ENCODE peak calls at places on chromosomes 12 and 14, in six cellular contexts. One of them, this sample, is unnamed.

GRCh38 chr14:57609313-57609712 is 115.7 kb upstream of the CCDC198 start:
- ATAC-seq in upper lobe of left lung: no peak
- ATAC-seq in K562: no peak
- ATAC-seq in HepG2: no peak
- ATAC-seq in GM12878: no peak
- ATAC-seq in A549: no peak
- ATAC-seq in this sample: no peak

GRCh38 chr12:56299308-56299852 is 750 bp downstream of the CS start:
- ATAC-seq in HepG2: peak; percentile 1
- ATAC-seq in GM12878: peak; percentile 10
- ATAC-seq in K562: peak; percentile 2
- ATAC-seq in upper lobe of left lung: peak; percentile 0
- ATAC-seq in A549: peak; percentile 27
- ATAC-seq in this sample: no peak

GRCh38 chr12:46266382-46266791 is 2.5 kb downstream of the SLC38A1 start:
- ATAC-seq in GM12878: no peak
- ATAC-seq in HepG2: no peak
- ATAC-seq in A549: no peak
- ATAC-seq in K562: peak; percentile 14
- ATAC-seq in upper lobe of left lung: no peak
- ATAC-seq in this sample: no peak

GRCh38 chr12:19489168-19489567 is 49.9 kb downstream of the AEBP2 start:
- ATAC-seq in K562: no peak
- ATAC-seq in HepG2: no peak
- ATAC-seq in upper lobe of left lung: no peak
- ATAC-seq in A549: no peak
- ATAC-seq in GM12878: peak; percentile 51
- ATAC-seq in this sample: no peak

GRCh38 chr12:132279184-132279889 is 50.1 kb downstream of the GALNT9 start:
- ATAC-seq in upper lobe of left lung: peak; percentile 7
- ATAC-seq in K562: peak; percentile 82
- ATAC-seq in GM12878: no peak
- ATAC-seq in HepG2: peak; percentile 80
- ATAC-seq in A549: peak; percentile 65
- ATAC-seq in this sample: peak; percentile 65

GRCh38 chr14:71119075-71119474 is 211.8 kb downstream of the PCNX1 start:
- ATAC-seq in A549: no peak
- ATAC-seq in K562: no peak
- ATAC-seq in GM12878: no peak
- ATAC-seq in HepG2: no peak
- ATAC-seq in upper lobe of left lung: no peak
- ATAC-seq in this sample: no peak

GRCh38 chr12:124277394-124278222 is 17.3 kb upstream of the RFLNA start:
- ATAC-seq in HepG2: peak; percentile 38
- ATAC-seq in GM12878: peak; percentile 34
- ATAC-seq in upper lobe of left lung: no peak
- ATAC-seq in K562: no peak
- ATAC-seq in A549: peak; percentile 28
- ATAC-seq in this sample: no peak

GRCh38 chr14:100321473-100322137 is 1.5 kb upstream of the SLC25A47 start:
- ATAC-seq in K562: no peak
- ATAC-seq in upper lobe of left lung: no peak
- ATAC-seq in GM12878: no peak
- ATAC-seq in HepG2: no peak
- ATAC-seq in A549: no peak
- ATAC-seq in this sample: no peak

GRCh38 chr12:131468206-131468605 is 242.7 kb upstream of the SFSWAP start:
- ATAC-seq in GM12878: no peak
- ATAC-seq in upper lobe of left lung: no peak
- ATAC-seq in K562: no peak
- ATAC-seq in HepG2: no peak
- ATAC-seq in A549: no peak
- ATAC-seq in this sample: no peak

GRCh38 chr12:65822732-65823480 is 1.4 kb upstream of the HMGA2 start:
- ATAC-seq in HepG2: peak; percentile 76
- ATAC-seq in GM12878: peak; percentile 40
- ATAC-seq in A549: peak; percentile 73
- ATAC-seq in upper lobe of left lung: no peak
- ATAC-seq in K562: no peak
- ATAC-seq in this sample: no peak

GRCh38 chr12:88052686-88053085 is 23.5 kb upstream of the C12orf50 start:
- ATAC-seq in A549: peak; percentile 98
- ATAC-seq in HepG2: peak; percentile 95
- ATAC-seq in upper lobe of left lung: peak; percentile 14
- ATAC-seq in GM12878: peak; percentile 83
- ATAC-seq in K562: peak; percentile 94
- ATAC-seq in this sample: no peak

GRCh38 chr14:30227871-30228270 is 300.2 kb upstream of the PRKD1 start:
- ATAC-seq in HepG2: no peak
- ATAC-seq in K562: no peak
- ATAC-seq in upper lobe of left lung: peak; percentile 63
- ATAC-seq in GM12878: no peak
- ATAC-seq in A549: no peak
- ATAC-seq in this sample: peak; percentile 58

GRCh38 chr14:104191409-104191997 is 53.1 kb downstream of the KIF26A start:
- ATAC-seq in A549: no peak
- ATAC-seq in K562: no peak
- ATAC-seq in upper lobe of left lung: no peak
- ATAC-seq in HepG2: no peak
- ATAC-seq in GM12878: no peak
- ATAC-seq in this sample: no peak

GRCh38 chr12:130064999-130065398 is 97.3 kb upstream of the FZD10 start:
- ATAC-seq in HepG2: no peak
- ATAC-seq in upper lobe of left lung: no peak
- ATAC-seq in A549: no peak
- ATAC-seq in K562: no peak
- ATAC-seq in GM12878: no peak
- ATAC-seq in this sample: no peak

GRCh38 chr12:101738920-101739665 is at the start of gene SYCP3:
- ATAC-seq in A549: no peak
- ATAC-seq in upper lobe of left lung: peak; percentile 23
- ATAC-seq in HepG2: peak; percentile 60
- ATAC-seq in K562: no peak
- ATAC-seq in GM12878: no peak
- ATAC-seq in this sample: no peak

GRCh38 chr12:6542209-6543009 is 8.1 kb downstream of the GAPDH start:
- ATAC-seq in upper lobe of left lung: no peak
- ATAC-seq in HepG2: peak; percentile 79
- ATAC-seq in A549: no peak
- ATAC-seq in GM12878: no peak
- ATAC-seq in K562: no peak
- ATAC-seq in this sample: no peak

GRCh38 chr14:72063761-72064282 is 131.6 kb downstream of the RGS6 start:
- ATAC-seq in K562: no peak
- ATAC-seq in HepG2: no peak
- ATAC-seq in A549: no peak
- ATAC-seq in GM12878: peak; percentile 65
- ATAC-seq in upper lobe of left lung: no peak
- ATAC-seq in this sample: no peak

GRCh38 chr12:76268267-76268666 is 79.9 kb downstream of the BBS10 start:
- ATAC-seq in K562: no peak
- ATAC-seq in upper lobe of left lung: no peak
- ATAC-seq in A549: no peak
- ATAC-seq in HepG2: no peak
- ATAC-seq in GM12878: no peak
- ATAC-seq in this sample: no peak

GRCh38 chr14:69814397-69814796 is 17.4 kb upstream of the SLC10A1 start:
- ATAC-seq in A549: no peak
- ATAC-seq in K562: no peak
- ATAC-seq in upper lobe of left lung: no peak
- ATAC-seq in GM12878: no peak
- ATAC-seq in HepG2: no peak
- ATAC-seq in this sample: no peak

GRCh38 chr12:11133816-11134215 is 628 bp downstream of the TAS2R30 start:
- ATAC-seq in HepG2: no peak
- ATAC-seq in A549: no peak
- ATAC-seq in upper lobe of left lung: no peak
- ATAC-seq in K562: no peak
- ATAC-seq in GM12878: no peak
- ATAC-seq in this sample: no peak

DNA sequence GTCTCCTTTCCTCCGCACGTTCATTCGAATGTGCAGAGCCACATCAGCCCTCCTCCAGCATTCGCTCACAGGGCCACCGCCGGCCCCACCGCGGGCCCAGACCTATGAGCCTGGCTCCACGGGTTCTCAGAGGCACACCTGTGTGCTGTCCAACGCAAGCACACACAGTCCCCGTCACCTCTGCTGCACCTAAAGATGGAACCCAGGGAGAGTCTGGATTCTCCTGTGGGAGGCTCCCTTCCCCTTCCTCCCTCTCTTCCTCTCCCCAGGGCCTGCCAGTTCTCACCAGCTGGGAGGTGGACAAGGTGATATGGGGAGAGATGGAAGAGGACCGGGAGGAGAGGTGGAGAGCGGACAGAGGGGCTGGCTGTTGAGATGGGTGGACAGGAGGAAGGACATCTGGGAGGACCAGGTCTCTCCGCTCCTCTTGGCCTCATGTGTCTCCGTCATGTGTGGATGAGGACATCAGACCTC is 4.9 kb upstream of the AQP6 start:
- ATAC-seq in GM12878: no peak
- ATAC-seq in K562: peak; percentile 19
- ATAC-seq in upper lobe of left lung: no peak
- ATAC-seq in HepG2: peak; percentile 41
- ATAC-seq in A549: peak; percentile 43
- ATAC-seq in this sample: no peak
- TF ChIP-seq CTCF in GM12878: no peak
- TF ChIP-seq CTCF in K562: no peak
- TF ChIP-seq CTCF in upper lobe of left lung: no peak
- TF ChIP-seq CTCF in HepG2: no peak
- TF ChIP-seq CTCF in A549: no peak
- TF ChIP-seq CTCF in this sample: no peak

GRCh38 chr12:104676636-104677035 is 219.9 kb downstream of the CHST11 start:
- ATAC-seq in HepG2: no peak
- ATAC-seq in K562: no peak
- ATAC-seq in GM12878: no peak
- ATAC-seq in upper lobe of left lung: no peak
- ATAC-seq in A549: no peak
- ATAC-seq in this sample: no peak
- H3K4me1 ChIP-seq in HepG2: no peaks in the 10 kb centered on the region
- H3K4me1 ChIP-seq in K562: peaks cover 6% of the 10 kb centered on the region
- H3K4me1 ChIP-seq in GM12878: peaks cover 38% of the 10 kb centered on the region
- H3K4me1 ChIP-seq in upper lobe of left lung: peaks cover 27% of the 10 kb centered on the region
- H3K4me1 ChIP-seq in A549: peaks cover 28% of the 10 kb centered on the region
- H3K4me1 ChIP-seq in this sample: peaks cover 26% of the 10 kb centered on the region

DNA sequence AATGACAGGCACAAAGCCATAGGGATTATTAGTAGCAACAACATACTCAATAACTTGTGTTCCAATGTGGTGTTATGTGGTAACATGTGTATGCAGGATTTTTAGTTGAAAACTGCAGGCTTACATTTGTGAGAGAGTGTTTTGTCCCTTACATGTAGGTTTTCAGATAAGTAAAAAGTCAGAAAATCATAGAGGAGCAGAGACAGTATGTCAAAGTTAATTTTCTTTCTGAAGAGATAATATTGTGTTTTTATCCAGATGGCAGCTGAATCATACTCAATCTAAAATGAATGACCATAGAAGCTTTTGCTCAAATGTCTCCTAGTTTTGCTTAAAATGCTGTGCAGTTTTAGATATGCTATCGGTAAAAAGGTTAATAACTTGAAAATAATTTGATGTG is 277.0 kb downstream of the TRHDE start:
- ATAC-seq in GM12878: no peak
- ATAC-seq in K562: no peak
- ATAC-seq in A549: no peak
- ATAC-seq in upper lobe of left lung: no peak
- ATAC-seq in HepG2: no peak
- ATAC-seq in this sample: no peak
- TF ChIP-seq EP300 in GM12878: no peak
- TF ChIP-seq EP300 in K562: no peak
- TF ChIP-seq EP300 in A549: no peak
- TF ChIP-seq EP300 in upper lobe of left lung: no peak
- TF ChIP-seq EP300 in HepG2: no peak
- TF ChIP-seq EP300 in this sample: no peak

GRCh38 chr14:67663633-67664032 is 10.8 kb downstream of the VTI1B start:
- ATAC-seq in upper lobe of left lung: no peak
- ATAC-seq in A549: no peak
- ATAC-seq in K562: no peak
- ATAC-seq in HepG2: no peak
- ATAC-seq in GM12878: no peak
- ATAC-seq in this sample: no peak
- TF ChIP-seq CTCF in upper lobe of left lung: no peak
- TF ChIP-seq CTCF in A549: no peak
- TF ChIP-seq CTCF in K562: no peak
- TF ChIP-seq CTCF in HepG2: no peak
- TF ChIP-seq CTCF in GM12878: no peak
- TF ChIP-seq CTCF in this sample: no peak

GRCh38 chr12:94220804-94221203 is 72.4 kb downstream of the PLXNC1 start:
- ATAC-seq in GM12878: no peak
- ATAC-seq in HepG2: no peak
- ATAC-seq in A549: no peak
- ATAC-seq in upper lobe of left lung: no peak
- ATAC-seq in K562: no peak
- ATAC-seq in this sample: no peak

GRCh38 chr12:94222351-94222750 is 74.0 kb downstream of the PLXNC1 start:
- ATAC-seq in HepG2: no peak
- ATAC-seq in upper lobe of left lung: no peak
- ATAC-seq in A549: no peak
- ATAC-seq in K562: no peak
- ATAC-seq in GM12878: peak; percentile 80
- ATAC-seq in this sample: no peak

GRCh38 chr12:94219622-94220302 is 71.4 kb downstream of the PLXNC1 start:
- ATAC-seq in upper lobe of left lung: no peak
- ATAC-seq in K562: no peak
- ATAC-seq in HepG2: no peak
- ATAC-seq in A549: no peak
- ATAC-seq in GM12878: no peak
- ATAC-seq in this sample: no peak

GRCh38 chr12:94218244-94218643 is 69.9 kb downstream of the PLXNC1 start:
- ATAC-seq in A549: no peak
- ATAC-seq in HepG2: no peak
- ATAC-seq in upper lobe of left lung: no peak
- ATAC-seq in K562: no peak
- ATAC-seq in GM12878: peak; percentile 37
- ATAC-seq in this sample: no peak
- H3K4me1 ChIP-seq in A549: no peaks in the 10 kb centered on the region
- H3K4me1 ChIP-seq in HepG2: peaks cover 1% of the 10 kb centered on the region
- H3K4me1 ChIP-seq in upper lobe of left lung: no peaks in the 10 kb centered on the region
- H3K4me1 ChIP-seq in K562: peaks cover 4% of the 10 kb centered on the region
- H3K4me1 ChIP-seq in GM12878: peaks cover 14% of the 10 kb centered on the region
- H3K4me1 ChIP-seq in this sample: no peaks in the 10 kb centered on the region

GRCh38 chr12:68016136-68016535 is 26.9 kb downstream of the IFNG-AS1 start:
- ATAC-seq in HepG2: no peak
- ATAC-seq in A549: no peak
- ATAC-seq in upper lobe of left lung: no peak
- ATAC-seq in K562: no peak
- ATAC-seq in GM12878: no peak
- ATAC-seq in this sample: no peak
- TF ChIP-seq EP300 in HepG2: no peak
- TF ChIP-seq EP300 in A549: no peak
- TF ChIP-seq EP300 in upper lobe of left lung: no peak
- TF ChIP-seq EP300 in K562: no peak
- TF ChIP-seq EP300 in GM12878: no peak
- TF ChIP-seq EP300 in this sample: no peak

DNA sequence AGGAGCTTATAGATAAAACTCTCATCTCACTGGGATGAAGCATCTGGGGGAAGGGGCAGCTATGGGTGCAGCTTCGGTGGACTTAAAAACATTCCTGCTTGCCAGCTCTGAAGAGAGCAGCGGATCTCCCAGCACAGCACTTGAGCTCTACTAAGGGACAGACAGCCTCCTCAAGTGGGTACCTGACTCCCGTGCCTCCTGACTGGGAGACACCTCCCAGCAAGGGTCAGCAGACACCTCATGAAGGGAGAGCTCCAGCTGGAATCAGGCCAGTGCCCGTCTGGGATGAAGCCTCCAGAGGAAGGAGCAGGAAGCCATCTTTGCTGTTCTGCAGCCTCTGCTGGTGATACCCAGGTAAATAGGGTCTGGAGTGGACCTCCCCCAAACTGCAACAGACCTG is 345.2 kb upstream of the SYT1 start:
- ATAC-seq in GM12878: no peak
- ATAC-seq in upper lobe of left lung: no peak
- ATAC-seq in K562: no peak
- ATAC-seq in A549: no peak
- ATAC-seq in HepG2: no peak
- ATAC-seq in this sample: no peak
- TF ChIP-seq CTCF in GM12878: no peak
- TF ChIP-seq CTCF in upper lobe of left lung: no peak
- TF ChIP-seq CTCF in K562: no peak
- TF ChIP-seq CTCF in A549: no peak
- TF ChIP-seq CTCF in HepG2: no peak
- TF ChIP-seq CTCF in this sample: no peak

This sample was measured in gastroesophageal sphincter.